ENCODE peak calls at places on chromosome 12, in five cellular contexts. One of them, this sample, is unnamed.
A peak's percentile ranks its signal among the peaks of the same experiment; 100 is the strongest.

GRCh38 chr12:70920251-70920851 is at the start of gene PTPRR:
- DNase-seq in stomach: no peak
- DNase-seq in kidney: no peak
- DNase-seq in upper lobe of right lung: peak; percentile 57
- DNase-seq in A549: no peak
- DNase-seq in this sample: no peak

GRCh38 chr12:49974231-49974675 is 1.5 kb downstream of the AQP6 start:
- DNase-seq in stomach: peak; percentile 69
- DNase-seq in kidney: peak; percentile 87
- DNase-seq in upper lobe of right lung: peak; percentile 85
- DNase-seq in A549: no peak
- DNase-seq in this sample: no peak

GRCh38 chr12:89880695-89881350 is 172.2 kb upstream of the ATP2B1 start:
- DNase-seq in stomach: no peak
- DNase-seq in kidney: no peak
- DNase-seq in upper lobe of right lung: no peak
- DNase-seq in A549: no peak
- DNase-seq in this sample: no peak

GRCh38 chr12:1911598-1912575 is 6.6 kb downstream of the CACNA2D4 start:
- DNase-seq in stomach: peak; percentile 15
- DNase-seq in kidney: no peak
- DNase-seq in upper lobe of right lung: no peak
- DNase-seq in A549: no peak
- DNase-seq in this sample: no peak

GRCh38 chr12:12081836-12082497 is 11.2 kb downstream of the BCL2L14 start:
- DNase-seq in stomach: no peak
- DNase-seq in kidney: no peak
- DNase-seq in upper lobe of right lung: no peak
- DNase-seq in A549: peak; percentile 73
- DNase-seq in this sample: no peak

GRCh38 chr12:64781374-64782029 is 22.3 kb upstream of the GNS start:
- DNase-seq in stomach: peak; percentile 34
- DNase-seq in kidney: no peak
- DNase-seq in upper lobe of right lung: peak; percentile 64
- DNase-seq in A549: no peak
- DNase-seq in this sample: no peak

GRCh38 chr12:120742207-120742536 is 16.5 kb downstream of the ACADS start:
- DNase-seq in stomach: no peak
- DNase-seq in kidney: peak; percentile 42
- DNase-seq in upper lobe of right lung: no peak
- DNase-seq in A549: no peak
- DNase-seq in this sample: no peak

GRCh38 chr12:94679554-94679953 is 29.2 kb upstream of the TMCC3 start:
- DNase-seq in stomach: no peak
- DNase-seq in kidney: no peak
- DNase-seq in upper lobe of right lung: no peak
- DNase-seq in A549: no peak
- DNase-seq in this sample: no peak

GRCh38 chr12:9118161-9118560 is 2.4 kb upstream of the A2M start:
- DNase-seq in stomach: no peak
- DNase-seq in kidney: no peak
- DNase-seq in upper lobe of right lung: no peak
- DNase-seq in A549: no peak
- DNase-seq in this sample: no peak

GRCh38 chr12:104763163-104763805 is 194.8 kb downstream of the SLC41A2 start:
- DNase-seq in stomach: no peak
- DNase-seq in kidney: no peak
- DNase-seq in upper lobe of right lung: no peak
- DNase-seq in A549: no peak
- DNase-seq in this sample: no peak

GRCh38 chr12:76470028-76470939 is 89.3 kb downstream of the OSBPL8 start:
- DNase-seq in stomach: no peak
- DNase-seq in kidney: no peak
- DNase-seq in upper lobe of right lung: no peak
- DNase-seq in A549: peak; percentile 47
- DNase-seq in this sample: peak; percentile 84

GRCh38 chr12:15278816-15279658 is 43.3 kb upstream of the PTPRO start:
- DNase-seq in stomach: peak; percentile 94
- DNase-seq in kidney: peak; percentile 87
- DNase-seq in upper lobe of right lung: peak; percentile 91
- DNase-seq in A549: no peak
- DNase-seq in this sample: no peak

GRCh38 chr12:33438890-33439586 is 581 bp downstream of the SYT10 start:
- DNase-seq in stomach: no peak
- DNase-seq in kidney: peak; percentile 72
- DNase-seq in upper lobe of right lung: peak; percentile 65
- DNase-seq in A549: no peak
- DNase-seq in this sample: no peak

GRCh38 chr12:21998295-21998694 is 47.7 kb upstream of the CMAS start:
- DNase-seq in stomach: no peak
- DNase-seq in kidney: no peak
- DNase-seq in upper lobe of right lung: no peak
- DNase-seq in A549: no peak
- DNase-seq in this sample: no peak

GRCh38 chr12:116497051-116497529 is 62.1 kb upstream of the MAP1LC3B2 start:
- DNase-seq in stomach: peak; percentile 54
- DNase-seq in kidney: no peak
- DNase-seq in upper lobe of right lung: no peak
- DNase-seq in A549: no peak
- DNase-seq in this sample: no peak

GRCh38 chr12:104751594-104751993 is 206.5 kb downstream of the SLC41A2 start:
- DNase-seq in stomach: no peak
- DNase-seq in kidney: no peak
- DNase-seq in upper lobe of right lung: no peak
- DNase-seq in A549: no peak
- DNase-seq in this sample: no peak

GRCh38 chr12:10307630-10308029 is at the start of gene KLRD1:
- DNase-seq in stomach: no peak
- DNase-seq in kidney: no peak
- DNase-seq in upper lobe of right lung: no peak
- DNase-seq in A549: no peak
- DNase-seq in this sample: no peak

GRCh38 chr12:15477761-15478160 is 155.5 kb downstream of the PTPRO start:
- DNase-seq in stomach: no peak
- DNase-seq in kidney: no peak
- DNase-seq in upper lobe of right lung: no peak
- DNase-seq in A549: no peak
- DNase-seq in this sample: no peak

GRCh38 chr12:128708789-128709188 is 115.0 kb downstream of the SLC15A4 start:
- DNase-seq in stomach: no peak
- DNase-seq in kidney: no peak
- DNase-seq in upper lobe of right lung: no peak
- DNase-seq in A549: no peak
- DNase-seq in this sample: no peak

GRCh38 chr12:89085421-89085820 is 266.9 kb downstream of the DUSP6 start:
- DNase-seq in stomach: no peak
- DNase-seq in kidney: peak; percentile 52
- DNase-seq in upper lobe of right lung: no peak
- DNase-seq in A549: no peak
- DNase-seq in this sample: no peak

GRCh38 chr12:106994579-106995220 is 7.8 kb upstream of the MTERF2 start:
- DNase-seq in stomach: no peak
- DNase-seq in kidney: no peak
- DNase-seq in upper lobe of right lung: no peak
- DNase-seq in A549: no peak
- DNase-seq in this sample: peak; percentile 49

GRCh38 chr12:32400866-32401265 is 1.5 kb downstream of the FGD4 start:
- DNase-seq in stomach: no peak
- DNase-seq in kidney: no peak
- DNase-seq in upper lobe of right lung: no peak
- DNase-seq in A549: no peak
- DNase-seq in this sample: no peak

GRCh38 chr12:88432536-88433462 is 147.5 kb downstream of the KITLG start:
- DNase-seq in stomach: no peak
- DNase-seq in kidney: no peak
- DNase-seq in upper lobe of right lung: no peak
- DNase-seq in A549: no peak
- DNase-seq in this sample: no peak

GRCh38 chr12:100789146-100789545 is 5.4 kb upstream of the ANO4 start:
- DNase-seq in stomach: no peak
- DNase-seq in kidney: no peak
- DNase-seq in upper lobe of right lung: no peak
- DNase-seq in A549: no peak
- DNase-seq in this sample: no peak

GRCh38 chr12:26767116-26767515 is 65.9 kb downstream of the ITPR2 start:
- DNase-seq in stomach: no peak
- DNase-seq in kidney: no peak
- DNase-seq in upper lobe of right lung: no peak
- DNase-seq in A549: no peak
- DNase-seq in this sample: no peak

GRCh38 chr12:95733156-95733825 is 57.3 kb downstream of the NTN4 start:
- DNase-seq in stomach: no peak
- DNase-seq in kidney: no peak
- DNase-seq in upper lobe of right lung: no peak
- DNase-seq in A549: no peak
- DNase-seq in this sample: peak; percentile 71

DNA sequence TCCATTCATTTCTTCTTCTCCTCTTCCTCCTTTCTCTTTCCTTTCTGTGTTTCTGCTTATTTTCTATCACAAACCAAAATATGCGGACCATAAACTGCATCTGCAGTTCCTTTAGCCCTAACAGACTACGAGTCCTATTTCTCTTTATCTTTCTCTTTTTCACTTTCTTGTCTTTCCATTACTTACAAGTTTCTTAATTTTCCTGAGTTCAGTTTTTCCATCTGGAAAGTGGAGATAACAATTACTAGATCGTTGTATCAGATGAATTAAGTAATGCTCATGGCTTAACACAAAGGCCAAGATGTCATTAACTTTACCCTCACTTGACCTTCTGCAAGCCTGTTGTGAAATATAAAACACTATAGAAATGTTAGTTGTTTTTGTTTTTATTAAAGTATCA is 983 bp upstream of the COPS7A start:
- DNase-seq in stomach: no peak
- DNase-seq in kidney: no peak
- DNase-seq in upper lobe of right lung: no peak
- DNase-seq in A549: no peak
- DNase-seq in this sample: no peak
- H3K4me3 ChIP-seq in stomach: no peak overlapping the region
- H3K4me3 ChIP-seq in kidney: no peak overlapping the region
- H3K4me3 ChIP-seq in upper lobe of right lung: peak overlapping the region; percentile 68
- H3K4me3 ChIP-seq in A549: peak overlapping the region; percentile 61
- H3K4me3 ChIP-seq in this sample: no peak overlapping the region

GRCh38 chr12:54324617-54325441 is at the start of gene COPZ1:
- DNase-seq in stomach: peak; percentile 95
- DNase-seq in kidney: peak; percentile 97
- DNase-seq in upper lobe of right lung: peak; percentile 95
- DNase-seq in A549: peak; percentile 98
- DNase-seq in this sample: peak; percentile 100
- TF ChIP-seq CTCF in stomach: no peak
- TF ChIP-seq CTCF in kidney: peak; percentile 82
- TF ChIP-seq CTCF in upper lobe of right lung: peak; percentile 76
- TF ChIP-seq CTCF in A549: peak; percentile 96
- TF ChIP-seq CTCF in this sample: peak; percentile 83

DNA sequence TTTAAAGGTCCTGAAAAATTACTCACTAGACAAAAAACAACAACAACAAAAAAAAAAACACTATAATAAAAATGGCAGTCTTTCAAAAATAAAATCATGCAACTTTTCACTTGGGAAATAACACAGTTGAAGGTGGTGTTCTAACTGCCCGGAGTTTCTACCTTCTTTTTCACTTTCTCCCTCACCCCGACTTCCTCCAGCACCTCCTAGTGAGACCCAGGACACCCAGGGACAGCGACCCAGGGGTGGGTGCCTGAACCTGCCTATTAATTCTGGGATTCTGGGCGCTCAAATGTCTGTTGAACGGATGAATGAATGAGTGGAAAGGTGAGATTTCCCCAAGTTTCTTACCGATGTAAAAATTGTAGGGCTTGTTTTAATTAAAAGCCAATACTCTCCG is 2.0 kb upstream of the FZD10 start:
- DNase-seq in stomach: no peak
- DNase-seq in kidney: no peak
- DNase-seq in upper lobe of right lung: no peak
- DNase-seq in A549: no peak
- DNase-seq in this sample: no peak
- H3K4me3 ChIP-seq in stomach: no peak overlapping the region
- H3K4me3 ChIP-seq in kidney: no peak overlapping the region
- H3K4me3 ChIP-seq in upper lobe of right lung: no peak overlapping the region
- H3K4me3 ChIP-seq in A549: no peak overlapping the region
- H3K4me3 ChIP-seq in this sample: no peak overlapping the region

DNA sequence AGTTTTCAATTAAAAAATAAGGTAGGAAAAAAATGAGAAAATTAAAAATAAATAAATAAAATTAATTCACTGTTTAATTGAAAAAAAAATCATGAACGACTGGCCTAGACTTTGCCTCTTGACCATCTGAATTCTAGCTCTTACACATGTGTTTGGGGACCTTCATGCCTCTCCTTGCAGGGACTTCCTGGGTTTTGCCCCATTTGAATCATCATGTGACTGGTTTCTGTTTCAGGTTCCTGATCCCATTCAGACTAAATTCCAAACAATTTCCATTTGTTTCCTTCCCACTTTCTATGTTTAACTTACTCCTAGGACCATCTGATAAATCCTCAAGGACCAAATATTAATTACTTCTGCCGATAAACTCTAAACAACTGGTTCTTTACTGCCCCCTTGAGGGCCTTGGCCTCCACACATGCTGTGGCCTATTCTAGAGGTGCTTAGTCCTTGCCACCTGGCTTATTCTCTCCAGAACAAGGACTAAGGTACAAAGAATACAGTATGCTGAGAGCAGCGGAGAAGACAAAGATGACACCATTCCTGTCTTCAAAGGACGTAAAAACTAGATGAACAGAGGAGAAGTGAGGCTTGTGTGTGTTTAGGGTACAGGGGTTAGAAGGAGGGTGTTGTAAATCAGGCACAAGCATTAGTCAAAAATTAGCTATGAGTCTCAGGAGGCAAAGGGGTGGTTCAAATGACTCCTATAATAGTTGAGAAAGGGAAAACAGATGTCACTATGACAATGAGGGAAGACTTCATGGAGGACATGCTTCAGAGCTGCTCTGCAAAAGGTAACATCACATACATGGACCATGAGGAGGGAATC is 125.8 kb upstream of the AVPR1A start:
- DNase-seq in stomach: peak; percentile 61
- DNase-seq in kidney: no peak
- DNase-seq in upper lobe of right lung: no peak
- DNase-seq in A549: no peak
- DNase-seq in this sample: no peak
- TF ChIP-seq CTCF in stomach: no peak
- TF ChIP-seq CTCF in kidney: peak; percentile 59
- TF ChIP-seq CTCF in upper lobe of right lung: peak; percentile 56
- TF ChIP-seq CTCF in A549: peak; percentile 69
- TF ChIP-seq CTCF in this sample: peak; percentile 54

DNA sequence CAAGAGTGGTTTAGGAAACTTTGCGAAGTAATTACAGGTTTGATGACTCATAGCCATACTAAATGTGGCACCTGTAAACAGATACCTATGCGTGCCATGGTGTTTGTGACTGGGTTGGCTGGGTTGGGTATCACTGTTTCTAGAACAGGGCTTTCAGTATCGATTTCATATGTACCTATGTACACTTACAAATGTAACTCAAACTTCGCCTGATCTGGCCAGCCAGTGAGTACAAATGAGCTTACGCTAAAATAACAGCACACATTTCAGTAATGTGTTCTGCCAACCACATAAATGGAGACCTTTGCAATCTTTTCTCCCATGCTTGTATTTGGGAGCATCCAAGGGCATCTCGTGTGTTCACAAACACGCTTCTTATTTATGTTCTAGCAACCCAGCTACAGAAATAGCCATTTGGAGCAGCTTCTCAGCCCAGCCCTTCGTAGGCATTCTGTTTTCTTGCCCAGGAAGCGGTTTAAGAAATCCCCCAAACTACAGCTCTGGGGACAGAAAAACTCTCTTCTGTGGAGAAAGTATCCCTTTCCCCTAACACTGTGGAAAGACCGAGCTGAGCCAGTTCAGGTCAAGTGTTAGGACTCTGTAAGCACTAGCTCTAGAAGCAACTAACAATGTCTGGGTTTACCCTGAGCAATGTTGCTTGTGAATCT is 42.3 kb upstream of the MDM1 start:
- DNase-seq in stomach: peak; percentile 40
- DNase-seq in kidney: no peak
- DNase-seq in upper lobe of right lung: no peak
- DNase-seq in A549: no peak
- DNase-seq in this sample: no peak
- H3K4me3 ChIP-seq in stomach: no peak overlapping the region
- H3K4me3 ChIP-seq in kidney: no peak overlapping the region
- H3K4me3 ChIP-seq in upper lobe of right lung: no peak overlapping the region
- H3K4me3 ChIP-seq in A549: no peak overlapping the region
- H3K4me3 ChIP-seq in this sample: no peak overlapping the region

This sample was measured in AG04449.